ENCODE peak calls at places on chromosomes 7 and 10, in six cellular contexts. D is Caco-2, T is cardiac fibroblast, B is AG04450, P is A549, I is dorsolateral prefrontal cortex. C is an unnamed sample.

GRCh38 chr10:101161494-101162299 is 30.6 kb downstream of the TLX1 start:
- DNase-seq in D (peak), T (peak), B (peak), P (peak), I (peak), C (peak)

GRCh38 chr10:132988988-132989387 is 46.6 kb upstream of the CFAP46 start:
- DNase-seq in D (no peak), T (no peak), B (no peak), P (no peak), I (no peak), C (no peak)

GRCh38 chr7:32914186-32914585 is 22.6 kb upstream of the KBTBD2 start:
- DNase-seq in D (no peak), T (no peak), B (no peak), P (peak), I (no peak), C (no peak)

GRCh38 chr10:44309939-44310761 is 74.7 kb downstream of the CXCL12 start:
- DNase-seq in D (no peak), T (no peak), B (no peak), P (no peak), I (no peak), C (no peak)

GRCh38 chr10:118500477-118501104 is 94.9 kb downstream of the PRLHR start:
- DNase-seq in D (no peak), T (no peak), B (no peak), P (no peak), I (no peak), C (no peak)

GRCh38 chr7:157687845-157688244 is 351.0 kb downstream of the DNAJB6 start:
- DNase-seq in D (no peak), T (no peak), B (no peak), P (no peak), I (no peak), C (no peak)

GRCh38 chr7:140033036-140033435 is 29.7 kb downstream of the PARP12 start:
- DNase-seq in D (no peak), T (peak), B (no peak), P (no peak), I (no peak), C (no peak)

GRCh38 chr10:52956861-52957260 is 184.3 kb upstream of the MBL2 start:
- DNase-seq in D (no peak), T (peak), B (no peak), P (no peak), I (no peak), C (no peak)

GRCh38 chr7:150390206-150390605 is 11.1 kb downstream of the ZNF775 start:
- DNase-seq in D (no peak), T (no peak), B (no peak), P (no peak), I (peak), C (no peak)

GRCh38 chr7:130363156-130363847 is 17.0 kb upstream of the CPA1 start:
- DNase-seq in D (no peak), T (peak), B (peak), P (peak), I (no peak), C (peak)

GRCh38 chr7:112238330-112238729 is 31.8 kb downstream of the ZNF277 start:
- DNase-seq in D (no peak), T (no peak), B (no peak), P (no peak), I (no peak), C (no peak)

GRCh38 chr7:68311958-68312357 is 1286.3 kb upstream of the AUTS2 start:
- DNase-seq in D (no peak), T (no peak), B (no peak), P (no peak), I (no peak), C (no peak)

GRCh38 chr7:38950309-38950708 is 27.4 kb upstream of the POU6F2 start:
- DNase-seq in D (no peak), T (no peak), B (no peak), P (peak), I (no peak), C (peak)

GRCh38 chr7:136687693-136688322 is 180.6 kb upstream of the CHRM2 start:
- DNase-seq in D (peak), T (peak), B (peak), P (peak), I (no peak), C (peak)

GRCh38 chr10:71621263-71621751 is 98.3 kb downstream of the C10orf105 start:
- DNase-seq in D (no peak), T (no peak), B (no peak), P (no peak), I (peak), C (no peak)

GRCh38 chr10:79027147-79028055 is 41.4 kb upstream of the ZMIZ1 start:
- DNase-seq in D (no peak), T (no peak), B (no peak), P (no peak), I (peak), C (no peak)

GRCh38 chr10:121702351-121703320 is 104.4 kb upstream of the FGFR2 start:
- DNase-seq in D (no peak), T (peak), B (no peak), P (peak), I (no peak), C (peak)

GRCh38 chr7:111763221-111763791 is 201.0 kb upstream of the IMMP2L start:
- DNase-seq in D (peak), T (peak), B (peak), P (peak), I (no peak), C (peak)

GRCh38 chr7:37092548-37092947 is 356.1 kb downstream of the ELMO1 start:
- DNase-seq in D (no peak), T (no peak), B (no peak), P (no peak), I (no peak), C (no peak)

GRCh38 chr10:110400173-110400947 is 95.6 kb upstream of the SMNDC1 start:
- DNase-seq in D (no peak), T (no peak), B (no peak), P (peak), I (no peak), C (no peak)

GRCh38 chr7:94042381-94042780 is 38.2 kb upstream of the BET1 start:
- DNase-seq in D (no peak), T (no peak), B (no peak), P (no peak), I (no peak), C (no peak)

GRCh38 chr10:61262486-61263261 is 190.5 kb downstream of the TMEM26 start:
- DNase-seq in D (no peak), T (no peak), B (peak), P (no peak), I (no peak), C (peak)

GRCh38 chr10:106011189-106011744 is 1153.2 kb downstream of the SORCS1 start:
- DNase-seq in D (no peak), T (no peak), B (no peak), P (no peak), I (no peak), C (no peak)

GRCh38 chr7:143493755-143494154 is 16.1 kb downstream of the TAS2R41 start:
- DNase-seq in D (no peak), T (peak), B (no peak), P (no peak), I (no peak), C (no peak)

GRCh38 chr10:35041502-35041879 is 48.6 kb downstream of the CUL2 start:
- DNase-seq in D (no peak), T (peak), B (no peak), P (no peak), I (no peak), C (no peak)

GRCh38 chr10:6044651-6045599 is 17.2 kb downstream of the IL2RA start:
- DNase-seq in D (no peak), T (no peak), B (no peak), P (no peak), I (no peak), C (no peak)

GRCh38 chr7:145020454-145020853 is 184.6 kb upstream of the TPK1 start:
- DNase-seq in D (no peak), T (no peak), B (no peak), P (no peak), I (no peak), C (no peak)

DNA sequence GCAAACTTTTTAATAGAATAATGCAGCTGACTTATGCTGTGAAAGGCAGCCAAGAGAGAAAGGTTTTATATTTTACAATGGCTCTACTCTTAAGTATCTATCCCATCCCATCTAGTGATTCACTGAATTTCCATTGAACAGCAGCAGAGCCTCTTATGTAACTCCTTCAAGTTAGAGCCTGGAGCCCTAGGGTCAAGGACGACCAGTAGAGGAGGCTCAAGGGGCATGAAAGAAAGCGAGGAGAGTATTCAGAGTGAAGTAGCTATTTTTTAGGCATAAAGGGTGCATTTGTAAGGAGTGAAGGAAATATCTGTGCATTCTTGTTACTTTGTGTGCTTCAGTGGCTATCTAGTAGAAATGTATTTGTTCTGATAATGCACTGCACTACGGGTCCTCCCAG is 180.2 kb upstream of the TPK1 start:
- DNase-seq in D (peak), T (no peak), B (no peak), P (peak), I (no peak), C (no peak)
- TF ChIP-seq CTCF in D (peak), T (no peak), B (no peak), P (no peak), I (no peak), C (no peak)

DNA sequence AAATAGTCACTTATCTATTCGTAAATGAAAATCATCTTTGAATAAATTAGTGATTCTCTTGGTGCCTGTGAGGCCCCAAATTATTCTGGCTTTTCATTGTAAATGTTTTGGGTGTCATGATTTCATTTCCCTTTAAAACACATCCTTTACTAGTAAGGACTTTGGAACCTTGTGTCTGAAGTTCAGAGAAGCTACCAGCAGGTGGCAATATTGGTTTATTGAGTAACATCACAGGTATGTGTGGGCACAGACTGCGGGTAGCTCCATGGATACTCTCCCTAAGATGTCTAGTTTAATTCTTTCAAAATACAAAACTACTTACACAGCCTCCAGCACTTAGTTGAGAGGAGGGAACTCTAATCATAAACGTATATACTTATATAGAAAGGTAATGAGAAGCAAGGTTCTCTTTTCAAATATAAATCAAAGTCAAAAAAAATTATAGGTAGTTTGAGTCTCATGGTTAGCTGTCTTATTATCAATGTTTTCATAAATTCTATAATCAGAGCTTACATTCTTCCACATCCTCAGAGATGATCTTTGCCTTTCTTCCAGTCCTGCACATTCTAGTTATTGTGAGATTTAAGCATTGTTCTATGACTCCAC is 449.6 kb downstream of the GRM8 start:
- DNase-seq in D (peak), T (peak), B (peak), P (peak), I (no peak), C (peak)
- TF ChIP-seq CTCF in D (peak), T (peak), B (peak), P (peak), I (peak), C (peak)

GRCh38 chr10:127198721-127199120 is 2.3 kb upstream of the INSYN2A start:
- DNase-seq in D (no peak), T (no peak), B (no peak), P (no peak), I (no peak), C (no peak)
- TF ChIP-seq CTCF in D (no peak), T (no peak), B (no peak), P (no peak), I (no peak), C (no peak)

DNA sequence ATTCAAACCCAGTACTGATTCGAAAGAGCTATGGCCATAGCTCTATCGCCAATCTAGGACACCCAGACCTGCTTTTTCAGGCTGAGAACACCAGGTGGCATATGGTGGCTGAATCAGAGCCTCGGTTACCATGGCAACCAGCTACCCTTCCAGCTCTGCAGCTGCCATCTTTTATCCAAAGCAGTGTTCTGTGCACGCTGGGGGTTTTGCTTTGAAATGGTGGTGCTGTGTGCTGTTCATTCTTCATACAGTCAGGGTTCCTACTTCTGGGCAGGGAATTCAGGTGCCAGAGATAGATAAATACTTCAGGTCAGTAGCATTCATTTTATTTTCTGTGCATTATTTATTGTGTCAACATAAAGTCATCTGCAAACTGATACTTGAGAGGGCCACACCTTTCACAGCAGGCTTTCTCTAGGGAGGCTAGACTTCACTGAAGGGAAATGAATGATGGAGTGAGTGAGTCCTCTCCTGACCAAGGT is 85.4 kb downstream of the AKR1D1 start:
- DNase-seq in D (peak), T (peak), B (peak), P (peak), I (peak), C (peak)
- TF ChIP-seq CTCF in D (peak), T (peak), B (peak), P (peak), I (peak), C (peak)

GRCh38 chr10:125247576-125247975 is 87.2 kb upstream of the CTBP2 start:
- DNase-seq in D (no peak), T (no peak), B (no peak), P (no peak), I (no peak), C (no peak)
- TF ChIP-seq CTCF in D (no peak), T (no peak), B (no peak), P (no peak), I (no peak), C (no peak)

GRCh38 chr10:16853201-16853600 is 36.0 kb upstream of the RSU1 start:
- DNase-seq in D (peak), T (peak), B (no peak), P (peak), I (no peak), C (peak)
- TF ChIP-seq CTCF in D (peak), T (peak), B (peak), P (peak), I (peak), C (peak)